ENCODE peak calls at places on chromosomes 1 and 21, in ten cellular contexts. One of them, this sample, is unnamed.

GRCh38 chr1:29513357-29513756 is 277.0 kb downstream of the PTPRU start:
- DNase-seq in HEK293T: peak
- DNase-seq in CD4-positive, alpha-beta memory T cell: no peak
- DNase-seq in Peyer's patch: no peak
- DNase-seq in right cardiac atrium: no peak
- DNase-seq in OCI-M1: peak
- DNase-seq in T follicular helper cell: no peak
- DNase-seq in amniotic stem cell: peak
- DNase-seq in endodermal cell: peak
- DNase-seq in endothelial cell: peak
- DNase-seq in this sample: peak

GRCh38 chr1:26882696-26883095 is 7.4 kb downstream of the GPN2 start:
- DNase-seq in HEK293T: no peak
- DNase-seq in CD4-positive, alpha-beta memory T cell: no peak
- DNase-seq in Peyer's patch: no peak
- DNase-seq in right cardiac atrium: no peak
- DNase-seq in OCI-M1: no peak
- DNase-seq in T follicular helper cell: no peak
- DNase-seq in amniotic stem cell: no peak
- DNase-seq in endodermal cell: no peak
- DNase-seq in endothelial cell: no peak
- DNase-seq in this sample: no peak

GRCh38 chr21:17793675-17794123 is 25.5 kb downstream of the C21orf91 start:
- DNase-seq in HEK293T: no peak
- DNase-seq in CD4-positive, alpha-beta memory T cell: peak
- DNase-seq in Peyer's patch: no peak
- DNase-seq in right cardiac atrium: no peak
- DNase-seq in OCI-M1: peak
- DNase-seq in T follicular helper cell: no peak
- DNase-seq in amniotic stem cell: no peak
- DNase-seq in endodermal cell: no peak
- DNase-seq in endothelial cell: no peak
- DNase-seq in this sample: no peak

GRCh38 chr1:119359730-119360129 is 8.9 kb upstream of the HAO2 start:
- DNase-seq in HEK293T: no peak
- DNase-seq in CD4-positive, alpha-beta memory T cell: no peak
- DNase-seq in Peyer's patch: no peak
- DNase-seq in right cardiac atrium: no peak
- DNase-seq in OCI-M1: no peak
- DNase-seq in T follicular helper cell: no peak
- DNase-seq in amniotic stem cell: no peak
- DNase-seq in endodermal cell: no peak
- DNase-seq in endothelial cell: no peak
- DNase-seq in this sample: no peak

GRCh38 chr1:58804853-58805252 is 21.0 kb upstream of the JUN start:
- DNase-seq in HEK293T: no peak
- DNase-seq in CD4-positive, alpha-beta memory T cell: no peak
- DNase-seq in Peyer's patch: peak
- DNase-seq in right cardiac atrium: no peak
- DNase-seq in OCI-M1: no peak
- DNase-seq in T follicular helper cell: no peak
- DNase-seq in amniotic stem cell: no peak
- DNase-seq in endodermal cell: peak
- DNase-seq in endothelial cell: no peak
- DNase-seq in this sample: no peak

GRCh38 chr1:151458936-151459330 is 361 bp downstream of the POGZ start:
- DNase-seq in HEK293T: peak
- DNase-seq in CD4-positive, alpha-beta memory T cell: peak
- DNase-seq in Peyer's patch: peak
- DNase-seq in right cardiac atrium: peak
- DNase-seq in OCI-M1: peak
- DNase-seq in T follicular helper cell: peak
- DNase-seq in amniotic stem cell: peak
- DNase-seq in endodermal cell: peak
- DNase-seq in endothelial cell: peak
- DNase-seq in this sample: no peak

GRCh38 chr1:39822146-39822545 is 33.5 kb upstream of the BMP8B start:
- DNase-seq in HEK293T: no peak
- DNase-seq in CD4-positive, alpha-beta memory T cell: no peak
- DNase-seq in Peyer's patch: no peak
- DNase-seq in right cardiac atrium: no peak
- DNase-seq in OCI-M1: no peak
- DNase-seq in T follicular helper cell: no peak
- DNase-seq in amniotic stem cell: no peak
- DNase-seq in endodermal cell: no peak
- DNase-seq in endothelial cell: no peak
- DNase-seq in this sample: no peak

GRCh38 chr21:41360072-41360821 is 1.6 kb upstream of the MX2 start:
- DNase-seq in HEK293T: no peak
- DNase-seq in CD4-positive, alpha-beta memory T cell: no peak
- DNase-seq in Peyer's patch: peak
- DNase-seq in right cardiac atrium: no peak
- DNase-seq in OCI-M1: peak
- DNase-seq in T follicular helper cell: no peak
- DNase-seq in amniotic stem cell: no peak
- DNase-seq in endodermal cell: peak
- DNase-seq in endothelial cell: no peak
- DNase-seq in this sample: no peak

GRCh38 chr1:9901148-9902059 is 8.7 kb downstream of the CTNNBIP1 start:
- DNase-seq in HEK293T: no peak
- DNase-seq in CD4-positive, alpha-beta memory T cell: no peak
- DNase-seq in Peyer's patch: peak
- DNase-seq in right cardiac atrium: peak
- DNase-seq in OCI-M1: no peak
- DNase-seq in T follicular helper cell: no peak
- DNase-seq in amniotic stem cell: no peak
- DNase-seq in endodermal cell: no peak
- DNase-seq in endothelial cell: no peak
- DNase-seq in this sample: no peak

GRCh38 chr1:42282024-42282579 is 52.9 kb downstream of the FOXJ3 start:
- DNase-seq in HEK293T: no peak
- DNase-seq in CD4-positive, alpha-beta memory T cell: no peak
- DNase-seq in Peyer's patch: no peak
- DNase-seq in right cardiac atrium: no peak
- DNase-seq in OCI-M1: no peak
- DNase-seq in T follicular helper cell: no peak
- DNase-seq in amniotic stem cell: no peak
- DNase-seq in endodermal cell: no peak
- DNase-seq in endothelial cell: no peak
- DNase-seq in this sample: no peak

GRCh38 chr21:43585924-43586411 is 73.3 kb downstream of the HSF2BP start:
- DNase-seq in HEK293T: no peak
- DNase-seq in CD4-positive, alpha-beta memory T cell: no peak
- DNase-seq in Peyer's patch: no peak
- DNase-seq in right cardiac atrium: no peak
- DNase-seq in OCI-M1: no peak
- DNase-seq in T follicular helper cell: no peak
- DNase-seq in amniotic stem cell: peak
- DNase-seq in endodermal cell: peak
- DNase-seq in endothelial cell: peak
- DNase-seq in this sample: peak

GRCh38 chr21:42377951-42378340 is 11.6 kb upstream of the TFF1 start:
- DNase-seq in HEK293T: no peak
- DNase-seq in CD4-positive, alpha-beta memory T cell: no peak
- DNase-seq in Peyer's patch: peak
- DNase-seq in right cardiac atrium: no peak
- DNase-seq in OCI-M1: no peak
- DNase-seq in T follicular helper cell: no peak
- DNase-seq in amniotic stem cell: no peak
- DNase-seq in endodermal cell: no peak
- DNase-seq in endothelial cell: no peak
- DNase-seq in this sample: no peak

GRCh38 chr1:77831566-77831965 is 52.1 kb downstream of the MIGA1 start:
- DNase-seq in HEK293T: no peak
- DNase-seq in CD4-positive, alpha-beta memory T cell: no peak
- DNase-seq in Peyer's patch: no peak
- DNase-seq in right cardiac atrium: no peak
- DNase-seq in OCI-M1: no peak
- DNase-seq in T follicular helper cell: no peak
- DNase-seq in amniotic stem cell: no peak
- DNase-seq in endodermal cell: no peak
- DNase-seq in endothelial cell: no peak
- DNase-seq in this sample: no peak

GRCh38 chr1:169517544-169518186 is 31.9 kb upstream of the SLC19A2 start:
- DNase-seq in HEK293T: no peak
- DNase-seq in CD4-positive, alpha-beta memory T cell: no peak
- DNase-seq in Peyer's patch: no peak
- DNase-seq in right cardiac atrium: no peak
- DNase-seq in OCI-M1: no peak
- DNase-seq in T follicular helper cell: no peak
- DNase-seq in amniotic stem cell: no peak
- DNase-seq in endodermal cell: no peak
- DNase-seq in endothelial cell: no peak
- DNase-seq in this sample: no peak

GRCh38 chr1:91712981-91713841 is 172.7 kb downstream of the TGFBR3 start:
- DNase-seq in HEK293T: no peak
- DNase-seq in CD4-positive, alpha-beta memory T cell: peak
- DNase-seq in Peyer's patch: peak
- DNase-seq in right cardiac atrium: peak
- DNase-seq in OCI-M1: peak
- DNase-seq in T follicular helper cell: no peak
- DNase-seq in amniotic stem cell: no peak
- DNase-seq in endodermal cell: no peak
- DNase-seq in endothelial cell: no peak
- DNase-seq in this sample: no peak

GRCh38 chr1:18234790-18235242 is 127.2 kb downstream of the IGSF21 start:
- DNase-seq in HEK293T: peak
- DNase-seq in CD4-positive, alpha-beta memory T cell: no peak
- DNase-seq in Peyer's patch: no peak
- DNase-seq in right cardiac atrium: no peak
- DNase-seq in OCI-M1: peak
- DNase-seq in T follicular helper cell: no peak
- DNase-seq in amniotic stem cell: no peak
- DNase-seq in endodermal cell: peak
- DNase-seq in endothelial cell: peak
- DNase-seq in this sample: no peak

GRCh38 chr1:25023190-25023578 is 93.1 kb upstream of the RUNX3 start:
- DNase-seq in HEK293T: no peak
- DNase-seq in CD4-positive, alpha-beta memory T cell: no peak
- DNase-seq in Peyer's patch: no peak
- DNase-seq in right cardiac atrium: no peak
- DNase-seq in OCI-M1: no peak
- DNase-seq in T follicular helper cell: no peak
- DNase-seq in amniotic stem cell: no peak
- DNase-seq in endodermal cell: no peak
- DNase-seq in endothelial cell: no peak
- DNase-seq in this sample: no peak

GRCh38 chr1:85502625-85503083 is 37.7 kb upstream of the DDAH1 start:
- DNase-seq in HEK293T: peak
- DNase-seq in CD4-positive, alpha-beta memory T cell: no peak
- DNase-seq in Peyer's patch: peak
- DNase-seq in right cardiac atrium: no peak
- DNase-seq in OCI-M1: peak
- DNase-seq in T follicular helper cell: no peak
- DNase-seq in amniotic stem cell: no peak
- DNase-seq in endodermal cell: peak
- DNase-seq in endothelial cell: peak
- DNase-seq in this sample: peak

GRCh38 chr1:81699234-81699633 is 101.5 kb upstream of the ADGRL2 start:
- DNase-seq in HEK293T: no peak
- DNase-seq in CD4-positive, alpha-beta memory T cell: no peak
- DNase-seq in Peyer's patch: no peak
- DNase-seq in right cardiac atrium: no peak
- DNase-seq in OCI-M1: no peak
- DNase-seq in T follicular helper cell: no peak
- DNase-seq in amniotic stem cell: no peak
- DNase-seq in endodermal cell: peak
- DNase-seq in endothelial cell: no peak
- DNase-seq in this sample: no peak

GRCh38 chr1:4681026-4681425 is 26.6 kb downstream of the AJAP1 start:
- DNase-seq in HEK293T: no peak
- DNase-seq in CD4-positive, alpha-beta memory T cell: no peak
- DNase-seq in Peyer's patch: no peak
- DNase-seq in right cardiac atrium: no peak
- DNase-seq in OCI-M1: no peak
- DNase-seq in T follicular helper cell: no peak
- DNase-seq in amniotic stem cell: no peak
- DNase-seq in endodermal cell: no peak
- DNase-seq in endothelial cell: no peak
- DNase-seq in this sample: no peak

GRCh38 chr1:48673725-48674124 is 103.0 kb downstream of the BEND5 start:
- DNase-seq in HEK293T: peak
- DNase-seq in CD4-positive, alpha-beta memory T cell: no peak
- DNase-seq in Peyer's patch: no peak
- DNase-seq in right cardiac atrium: no peak
- DNase-seq in OCI-M1: no peak
- DNase-seq in T follicular helper cell: no peak
- DNase-seq in amniotic stem cell: no peak
- DNase-seq in endodermal cell: peak
- DNase-seq in endothelial cell: peak
- DNase-seq in this sample: no peak

GRCh38 chr1:163844393-163844948 is 522.7 kb downstream of the NUF2 start:
- DNase-seq in HEK293T: no peak
- DNase-seq in CD4-positive, alpha-beta memory T cell: no peak
- DNase-seq in Peyer's patch: no peak
- DNase-seq in right cardiac atrium: no peak
- DNase-seq in OCI-M1: peak
- DNase-seq in T follicular helper cell: no peak
- DNase-seq in amniotic stem cell: peak
- DNase-seq in endodermal cell: no peak
- DNase-seq in endothelial cell: no peak
- DNase-seq in this sample: no peak

GRCh38 chr1:11749203-11749689 is 12.7 kb upstream of the C1orf167 start:
- DNase-seq in HEK293T: peak
- DNase-seq in CD4-positive, alpha-beta memory T cell: peak
- DNase-seq in Peyer's patch: peak
- DNase-seq in right cardiac atrium: peak
- DNase-seq in OCI-M1: peak
- DNase-seq in T follicular helper cell: no peak
- DNase-seq in amniotic stem cell: no peak
- DNase-seq in endodermal cell: peak
- DNase-seq in endothelial cell: peak
- DNase-seq in this sample: no peak

GRCh38 chr1:111882986-111883560 is 106.4 kb downstream of the KCND3 start:
- DNase-seq in HEK293T: no peak
- DNase-seq in CD4-positive, alpha-beta memory T cell: no peak
- DNase-seq in Peyer's patch: no peak
- DNase-seq in right cardiac atrium: no peak
- DNase-seq in OCI-M1: peak
- DNase-seq in T follicular helper cell: no peak
- DNase-seq in amniotic stem cell: no peak
- DNase-seq in endodermal cell: no peak
- DNase-seq in endothelial cell: no peak
- DNase-seq in this sample: no peak

GRCh38 chr1:16127676-16128337 is 28.1 kb downstream of the EPHA2 start:
- DNase-seq in HEK293T: no peak
- DNase-seq in CD4-positive, alpha-beta memory T cell: no peak
- DNase-seq in Peyer's patch: no peak
- DNase-seq in right cardiac atrium: peak
- DNase-seq in OCI-M1: no peak
- DNase-seq in T follicular helper cell: no peak
- DNase-seq in amniotic stem cell: no peak
- DNase-seq in endodermal cell: no peak
- DNase-seq in endothelial cell: no peak
- DNase-seq in this sample: no peak

GRCh38 chr1:8874230-8875201 is 4.0 kb downstream of the ENO1 start:
- DNase-seq in HEK293T: no peak
- DNase-seq in CD4-positive, alpha-beta memory T cell: no peak
- DNase-seq in Peyer's patch: no peak
- DNase-seq in right cardiac atrium: no peak
- DNase-seq in OCI-M1: no peak
- DNase-seq in T follicular helper cell: no peak
- DNase-seq in amniotic stem cell: no peak
- DNase-seq in endodermal cell: no peak
- DNase-seq in endothelial cell: no peak
- DNase-seq in this sample: no peak

GRCh38 chr1:3327936-3328590 is 126.4 kb upstream of the ARHGEF16 start:
- DNase-seq in HEK293T: no peak
- DNase-seq in CD4-positive, alpha-beta memory T cell: no peak
- DNase-seq in Peyer's patch: no peak
- DNase-seq in right cardiac atrium: peak
- DNase-seq in OCI-M1: peak
- DNase-seq in T follicular helper cell: no peak
- DNase-seq in amniotic stem cell: no peak
- DNase-seq in endodermal cell: no peak
- DNase-seq in endothelial cell: no peak
- DNase-seq in this sample: no peak

GRCh38 chr1:67717876-67718275 is 32.9 kb downstream of the GADD45A start:
- DNase-seq in HEK293T: no peak
- DNase-seq in CD4-positive, alpha-beta memory T cell: no peak
- DNase-seq in Peyer's patch: peak
- DNase-seq in right cardiac atrium: no peak
- DNase-seq in OCI-M1: no peak
- DNase-seq in T follicular helper cell: no peak
- DNase-seq in amniotic stem cell: no peak
- DNase-seq in endodermal cell: no peak
- DNase-seq in endothelial cell: no peak
- DNase-seq in this sample: no peak